ENCODE peak calls at places on chromosomes 3 and 15, in eight cellular contexts. K is dorsolateral prefrontal cortex; W is posterior cingulate gyrus; J is astrocyte of the spinal cord; C is dermis microvascular lymphatic vessel endothelial cell; D is left ventricle myocardium superior; U is natural killer cell; E is activated CD4-positive, alpha-beta T cell treated with anti-CD3 and anti-CD28 coated beads, Interleukin-2, amount 10 ng/mL, durations not matched to agents 7 days and 5 days. Y is an unnamed sample.

GRCh38 chr15:83207622-83208356 is at the start of gene HDGFL3:
- DNase-seq in D (peak; percentile 75), E (peak; percentile 37), W (peak; percentile 60), C (peak; percentile 66), U (peak; percentile 39), J (peak; percentile 70), K (peak; percentile 60), Y (peak; percentile 63)

GRCh38 chr3:183506674-183507290 is 48.7 kb downstream of the KLHL6 start:
- DNase-seq in U (no peak), C (no peak), E (no peak), D (no peak), J (no peak), W (no peak), K (no peak), Y (no peak)

GRCh38 chr3:9040996-9041395 is 77.7 kb upstream of the RAD18 start:
- DNase-seq in D (no peak), U (no peak), J (no peak), C (no peak), K (no peak), W (no peak), E (no peak), Y (no peak)

GRCh38 chr3:194987571-194988494 is 283.1 kb downstream of the XXYLT1 start:
- DNase-seq in U (no peak), K (no peak), J (no peak), C (no peak), D (no peak), W (no peak), E (no peak), Y (no peak)

GRCh38 chr3:177827517-177828249 is 630.4 kb upstream of the TBL1XR1 start:
- DNase-seq in J (peak; percentile 90), W (no peak), D (no peak), K (no peak), U (no peak), E (no peak), C (peak; percentile 78), Y (no peak)

GRCh38 chr15:38514601-38515000 is 50.0 kb downstream of the RASGRP1 start:
- DNase-seq in U (no peak), J (no peak), K (no peak), W (no peak), C (peak; percentile 38), E (no peak), D (no peak), Y (no peak)

GRCh38 chr15:60001642-60002527 is 2.2 kb upstream of the FOXB1 start:
- DNase-seq in J (no peak), K (no peak), D (no peak), C (no peak), W (no peak), E (no peak), U (no peak), Y (peak; percentile 8)

GRCh38 chr3:23991236-23992050 is 46.4 kb downstream of the NR1D2 start:
- DNase-seq in K (no peak), C (peak; percentile 79), W (no peak), D (no peak), E (no peak), J (peak; percentile 44), U (no peak), Y (no peak)

GRCh38 chr3:138941259-138941885 is 5.6 kb downstream of the FOXL2 start:
- DNase-seq in E (peak; percentile 24), J (peak; percentile 36), D (no peak), K (no peak), U (no peak), W (no peak), C (peak; percentile 59), Y (no peak)

GRCh38 chr3:98012974-98013373 is 22.1 kb downstream of the GABRR3 start:
- DNase-seq in U (no peak), E (no peak), K (no peak), J (no peak), D (no peak), C (no peak), W (no peak), Y (no peak)

GRCh38 chr3:120160050-120160449 is 65.8 kb upstream of the GSK3B start:
- DNase-seq in W (no peak), U (no peak), K (no peak), J (peak; percentile 96), D (peak; percentile 68), E (no peak), C (no peak), Y (no peak)

GRCh38 chr3:99902091-99902490 is 84.4 kb downstream of the CMSS1 start:
- DNase-seq in E (no peak), K (no peak), W (no peak), J (peak; percentile 45), D (no peak), C (peak; percentile 13), U (no peak), Y (no peak)

GRCh38 chr3:101509811-101510210 is 3.2 kb downstream of the SENP7 start:
- DNase-seq in K (no peak), U (no peak), D (no peak), E (no peak), J (peak; percentile 11), C (no peak), W (no peak), Y (no peak)

GRCh38 chr15:73897441-73898261 is 24.3 kb downstream of the TBC1D21 start:
- DNase-seq in D (peak; percentile 82), W (no peak), U (peak; percentile 29), C (peak; percentile 62), J (peak; percentile 88), E (peak; percentile 75), K (no peak), Y (peak; percentile 78)

GRCh38 chr3:65052101-65052500 is 364.3 kb upstream of the ADAMTS9 start:
- DNase-seq in J (no peak), U (no peak), C (no peak), E (no peak), K (no peak), W (no peak), D (no peak), Y (no peak)

GRCh38 chr3:49469037-49469875 is 811 bp upstream of the DAG1 start:
- DNase-seq in J (peak; percentile 50), D (peak; percentile 88), K (peak; percentile 52), C (peak; percentile 46), U (no peak), E (no peak), W (peak; percentile 48), Y (no peak)

GRCh38 chr15:39113741-39114140 is 467.1 kb upstream of the THBS1 start:
- DNase-seq in W (no peak), U (no peak), E (no peak), C (no peak), K (no peak), D (no peak), J (no peak), Y (no peak)

GRCh38 chr3:44659015-44659414 is 10.5 kb downstream of the ZNF35 start:
- DNase-seq in K (no peak), J (no peak), W (no peak), C (no peak), E (no peak), U (no peak), D (no peak), Y (no peak)

GRCh38 chr15:58487724-58488120 is 55.9 kb downstream of the LIPC start:
- DNase-seq in K (no peak), U (no peak), W (no peak), D (no peak), J (no peak), E (no peak), C (no peak), Y (no peak)